ENCODE peak calls at places on chromosomes 1 and 21, in eight cellular contexts. Q is activated CD4-positive, alpha-beta T cell treated with anti-CD3 and anti-CD28 coated beads for 24 hours; V is A549; K is HCEC 1CT; X is activated naive CD4-positive, alpha-beta T cell; T is activated T-helper 1 cell treated with anti-CD3 and anti-CD28 coated beads, Interleukin-12 subunit alpha, Interleukin-12 subunit beta, Interleukin-2, Interleukin-4 antibody, amounts not matched to agents 30 ng/mL and 10 ng/mL and 1 ng/mL, durations not matched to agents 14 hours and 24 hours and 36 hours; B is activated gamma-delta T cell treated with Interleukin-2 at 50 U/mL for 16 hours; I is NCI-H2081. W is an unnamed sample.

GRCh38 chr1:87044840-87045239 is 130.4 kb downstream of the HS2ST1 start:
- DNase-seq in T (peak), K (no peak), Q (no peak), V (no peak), I (no peak), X (no peak), B (peak), W (no peak)

GRCh38 chr1:7101187-7101586 is 315.9 kb downstream of the CAMTA1 start:
- DNase-seq in V (no peak), I (no peak), B (no peak), X (no peak), K (no peak), T (no peak), Q (no peak), W (no peak)

GRCh38 chr1:14441302-14441741 is 157.2 kb upstream of the KAZN start:
- DNase-seq in B (no peak), T (no peak), V (no peak), Q (no peak), I (no peak), X (no peak), K (no peak), W (no peak)

GRCh38 chr1:227785812-227786608 is 29.5 kb upstream of the PRSS38 start:
- DNase-seq in I (no peak), T (no peak), Q (no peak), X (no peak), V (no peak), B (no peak), K (no peak), W (no peak)

GRCh38 chr1:5709976-5710375 is 282.2 kb downstream of the NPHP4 start:
- DNase-seq in T (no peak), Q (no peak), B (no peak), X (no peak), I (no peak), V (no peak), K (no peak), W (no peak)

GRCh38 chr1:233815357-233815756 is 89.1 kb upstream of the SLC35F3 start:
- DNase-seq in K (no peak), X (no peak), Q (no peak), I (no peak), B (no peak), V (no peak), T (no peak), W (no peak)

GRCh38 chr1:226541631-226542622 is 6.6 kb upstream of the STUM start:
- DNase-seq in Q (no peak), I (no peak), V (no peak), B (no peak), T (no peak), X (no peak), K (no peak), W (no peak)

GRCh38 chr21:42830456-42831455 is 48.6 kb downstream of the WDR4 start:
- DNase-seq in Q (no peak), V (no peak), I (no peak), X (no peak), B (peak), K (no peak), T (no peak), W (no peak)

GRCh38 chr1:246622035-246622652 is 55.9 kb downstream of the CNST start:
- DNase-seq in X (no peak), I (no peak), V (no peak), K (peak), Q (no peak), T (no peak), B (no peak), W (no peak)

GRCh38 chr1:76640092-76640491 is 227.2 kb upstream of the ST6GALNAC5 start:
- DNase-seq in I (no peak), X (no peak), T (no peak), B (no peak), K (peak), Q (no peak), V (no peak), W (no peak)

GRCh38 chr21:41229527-41230248 is 61.7 kb downstream of the BACE2 start:
- DNase-seq in Q (no peak), I (no peak), B (no peak), T (no peak), X (no peak), K (no peak), V (no peak), W (peak)